ENCODE peak calls at places on chromosomes 6 and 20, in six cellular contexts. One of them, this sample, is unnamed.

GRCh38 chr20:53382263-53382844 is 211.3 kb downstream of the ZNF217 start:
- DNase-seq in stimulated activated CD4-positive, alpha-beta T cell treated with anti-CD3 and anti-CD28 coated beads, Interleukin-2, amount 100 ng/mL, for 48 hours: no peak
- DNase-seq in activated T-helper 2 cell treated with anti-CD3 and anti-CD28 coated beads, Interferon-gamma antibody, Interleukin-2, Interleukin-4, amounts not matched to agents 10 μg/mL and 5 μg/mL and 100 μg/mL, durations not matched to agents 14 hours and 24 hours and 36 hours: no peak
- DNase-seq in glutamatergic neuron: no peak
- DNase-seq in IMR-90: no peak
- DNase-seq in naive thymus-derived CD8-positive, alpha-beta T cell: no peak
- DNase-seq in this sample: no peak

GRCh38 chr6:35694462-35694861 is 5.7 kb upstream of the FKBP5 start:
- DNase-seq in stimulated activated CD4-positive, alpha-beta T cell treated with anti-CD3 and anti-CD28 coated beads, Interleukin-2, amount 100 ng/mL, for 48 hours: no peak
- DNase-seq in activated T-helper 2 cell treated with anti-CD3 and anti-CD28 coated beads, Interferon-gamma antibody, Interleukin-2, Interleukin-4, amounts not matched to agents 10 μg/mL and 5 μg/mL and 100 μg/mL, durations not matched to agents 14 hours and 24 hours and 36 hours: no peak
- DNase-seq in glutamatergic neuron: no peak
- DNase-seq in IMR-90: peak
- DNase-seq in naive thymus-derived CD8-positive, alpha-beta T cell: no peak
- DNase-seq in this sample: no peak

GRCh38 chr6:120675886-120676285 is 658.4 kb downstream of the TBC1D32 start:
- DNase-seq in stimulated activated CD4-positive, alpha-beta T cell treated with anti-CD3 and anti-CD28 coated beads, Interleukin-2, amount 100 ng/mL, for 48 hours: no peak
- DNase-seq in activated T-helper 2 cell treated with anti-CD3 and anti-CD28 coated beads, Interferon-gamma antibody, Interleukin-2, Interleukin-4, amounts not matched to agents 10 μg/mL and 5 μg/mL and 100 μg/mL, durations not matched to agents 14 hours and 24 hours and 36 hours: no peak
- DNase-seq in glutamatergic neuron: no peak
- DNase-seq in IMR-90: no peak
- DNase-seq in naive thymus-derived CD8-positive, alpha-beta T cell: no peak
- DNase-seq in this sample: no peak

GRCh38 chr20:20167704-20168103 is 115.4 kb downstream of the CFAP61 start:
- DNase-seq in stimulated activated CD4-positive, alpha-beta T cell treated with anti-CD3 and anti-CD28 coated beads, Interleukin-2, amount 100 ng/mL, for 48 hours: no peak
- DNase-seq in activated T-helper 2 cell treated with anti-CD3 and anti-CD28 coated beads, Interferon-gamma antibody, Interleukin-2, Interleukin-4, amounts not matched to agents 10 μg/mL and 5 μg/mL and 100 μg/mL, durations not matched to agents 14 hours and 24 hours and 36 hours: no peak
- DNase-seq in glutamatergic neuron: no peak
- DNase-seq in IMR-90: no peak
- DNase-seq in naive thymus-derived CD8-positive, alpha-beta T cell: no peak
- DNase-seq in this sample: no peak

GRCh38 chr6:55902796-55903195 is 27.4 kb upstream of the BMP5 start:
- DNase-seq in stimulated activated CD4-positive, alpha-beta T cell treated with anti-CD3 and anti-CD28 coated beads, Interleukin-2, amount 100 ng/mL, for 48 hours: no peak
- DNase-seq in activated T-helper 2 cell treated with anti-CD3 and anti-CD28 coated beads, Interferon-gamma antibody, Interleukin-2, Interleukin-4, amounts not matched to agents 10 μg/mL and 5 μg/mL and 100 μg/mL, durations not matched to agents 14 hours and 24 hours and 36 hours: no peak
- DNase-seq in glutamatergic neuron: no peak
- DNase-seq in IMR-90: peak
- DNase-seq in naive thymus-derived CD8-positive, alpha-beta T cell: no peak
- DNase-seq in this sample: no peak

GRCh38 chr6:109055771-109056235 is 38.8 kb downstream of the SESN1 start:
- DNase-seq in stimulated activated CD4-positive, alpha-beta T cell treated with anti-CD3 and anti-CD28 coated beads, Interleukin-2, amount 100 ng/mL, for 48 hours: no peak
- DNase-seq in activated T-helper 2 cell treated with anti-CD3 and anti-CD28 coated beads, Interferon-gamma antibody, Interleukin-2, Interleukin-4, amounts not matched to agents 10 μg/mL and 5 μg/mL and 100 μg/mL, durations not matched to agents 14 hours and 24 hours and 36 hours: no peak
- DNase-seq in glutamatergic neuron: no peak
- DNase-seq in IMR-90: peak
- DNase-seq in naive thymus-derived CD8-positive, alpha-beta T cell: no peak
- DNase-seq in this sample: no peak

GRCh38 chr6:2959909-2960719 is 11.3 kb downstream of the SERPINB6 start:
- DNase-seq in stimulated activated CD4-positive, alpha-beta T cell treated with anti-CD3 and anti-CD28 coated beads, Interleukin-2, amount 100 ng/mL, for 48 hours: no peak
- DNase-seq in activated T-helper 2 cell treated with anti-CD3 and anti-CD28 coated beads, Interferon-gamma antibody, Interleukin-2, Interleukin-4, amounts not matched to agents 10 μg/mL and 5 μg/mL and 100 μg/mL, durations not matched to agents 14 hours and 24 hours and 36 hours: no peak
- DNase-seq in glutamatergic neuron: no peak
- DNase-seq in IMR-90: peak
- DNase-seq in naive thymus-derived CD8-positive, alpha-beta T cell: no peak
- DNase-seq in this sample: no peak

GRCh38 chr6:21123485-21124436 is 469.8 kb upstream of the SOX4 start:
- DNase-seq in stimulated activated CD4-positive, alpha-beta T cell treated with anti-CD3 and anti-CD28 coated beads, Interleukin-2, amount 100 ng/mL, for 48 hours: no peak
- DNase-seq in activated T-helper 2 cell treated with anti-CD3 and anti-CD28 coated beads, Interferon-gamma antibody, Interleukin-2, Interleukin-4, amounts not matched to agents 10 μg/mL and 5 μg/mL and 100 μg/mL, durations not matched to agents 14 hours and 24 hours and 36 hours: no peak
- DNase-seq in glutamatergic neuron: no peak
- DNase-seq in IMR-90: no peak
- DNase-seq in naive thymus-derived CD8-positive, alpha-beta T cell: no peak
- DNase-seq in this sample: no peak

GRCh38 chr6:121443953-121444590 is 8.6 kb downstream of the GJA1 start:
- DNase-seq in stimulated activated CD4-positive, alpha-beta T cell treated with anti-CD3 and anti-CD28 coated beads, Interleukin-2, amount 100 ng/mL, for 48 hours: no peak
- DNase-seq in activated T-helper 2 cell treated with anti-CD3 and anti-CD28 coated beads, Interferon-gamma antibody, Interleukin-2, Interleukin-4, amounts not matched to agents 10 μg/mL and 5 μg/mL and 100 μg/mL, durations not matched to agents 14 hours and 24 hours and 36 hours: no peak
- DNase-seq in glutamatergic neuron: no peak
- DNase-seq in IMR-90: no peak
- DNase-seq in naive thymus-derived CD8-positive, alpha-beta T cell: no peak
- DNase-seq in this sample: no peak

GRCh38 chr20:33908351-33908750 is 85.4 kb upstream of the RALY start:
- DNase-seq in stimulated activated CD4-positive, alpha-beta T cell treated with anti-CD3 and anti-CD28 coated beads, Interleukin-2, amount 100 ng/mL, for 48 hours: no peak
- DNase-seq in activated T-helper 2 cell treated with anti-CD3 and anti-CD28 coated beads, Interferon-gamma antibody, Interleukin-2, Interleukin-4, amounts not matched to agents 10 μg/mL and 5 μg/mL and 100 μg/mL, durations not matched to agents 14 hours and 24 hours and 36 hours: no peak
- DNase-seq in glutamatergic neuron: peak
- DNase-seq in IMR-90: peak
- DNase-seq in naive thymus-derived CD8-positive, alpha-beta T cell: no peak
- DNase-seq in this sample: no peak

GRCh38 chr6:44151348-44152108 is 7.1 kb upstream of the CAPN11 start:
- DNase-seq in stimulated activated CD4-positive, alpha-beta T cell treated with anti-CD3 and anti-CD28 coated beads, Interleukin-2, amount 100 ng/mL, for 48 hours: peak
- DNase-seq in activated T-helper 2 cell treated with anti-CD3 and anti-CD28 coated beads, Interferon-gamma antibody, Interleukin-2, Interleukin-4, amounts not matched to agents 10 μg/mL and 5 μg/mL and 100 μg/mL, durations not matched to agents 14 hours and 24 hours and 36 hours: peak
- DNase-seq in glutamatergic neuron: peak
- DNase-seq in IMR-90: peak
- DNase-seq in naive thymus-derived CD8-positive, alpha-beta T cell: peak
- DNase-seq in this sample: peak

GRCh38 chr6:1620504-1621327 is 11.0 kb downstream of the FOXC1 start:
- DNase-seq in stimulated activated CD4-positive, alpha-beta T cell treated with anti-CD3 and anti-CD28 coated beads, Interleukin-2, amount 100 ng/mL, for 48 hours: no peak
- DNase-seq in activated T-helper 2 cell treated with anti-CD3 and anti-CD28 coated beads, Interferon-gamma antibody, Interleukin-2, Interleukin-4, amounts not matched to agents 10 μg/mL and 5 μg/mL and 100 μg/mL, durations not matched to agents 14 hours and 24 hours and 36 hours: no peak
- DNase-seq in glutamatergic neuron: no peak
- DNase-seq in IMR-90: no peak
- DNase-seq in naive thymus-derived CD8-positive, alpha-beta T cell: no peak
- DNase-seq in this sample: no peak

GRCh38 chr6:57306273-57306672 is 11.2 kb upstream of the PRIM2 start:
- DNase-seq in stimulated activated CD4-positive, alpha-beta T cell treated with anti-CD3 and anti-CD28 coated beads, Interleukin-2, amount 100 ng/mL, for 48 hours: no peak
- DNase-seq in activated T-helper 2 cell treated with anti-CD3 and anti-CD28 coated beads, Interferon-gamma antibody, Interleukin-2, Interleukin-4, amounts not matched to agents 10 μg/mL and 5 μg/mL and 100 μg/mL, durations not matched to agents 14 hours and 24 hours and 36 hours: no peak
- DNase-seq in glutamatergic neuron: no peak
- DNase-seq in IMR-90: no peak
- DNase-seq in naive thymus-derived CD8-positive, alpha-beta T cell: no peak
- DNase-seq in this sample: no peak

GRCh38 chr6:14831922-14832321 is 413.9 kb upstream of the JARID2 start:
- DNase-seq in stimulated activated CD4-positive, alpha-beta T cell treated with anti-CD3 and anti-CD28 coated beads, Interleukin-2, amount 100 ng/mL, for 48 hours: no peak
- DNase-seq in activated T-helper 2 cell treated with anti-CD3 and anti-CD28 coated beads, Interferon-gamma antibody, Interleukin-2, Interleukin-4, amounts not matched to agents 10 μg/mL and 5 μg/mL and 100 μg/mL, durations not matched to agents 14 hours and 24 hours and 36 hours: no peak
- DNase-seq in glutamatergic neuron: no peak
- DNase-seq in IMR-90: no peak
- DNase-seq in naive thymus-derived CD8-positive, alpha-beta T cell: no peak
- DNase-seq in this sample: no peak

GRCh38 chr6:12152023-12152960 is 137.9 kb upstream of the EDN1 start:
- DNase-seq in stimulated activated CD4-positive, alpha-beta T cell treated with anti-CD3 and anti-CD28 coated beads, Interleukin-2, amount 100 ng/mL, for 48 hours: no peak
- DNase-seq in activated T-helper 2 cell treated with anti-CD3 and anti-CD28 coated beads, Interferon-gamma antibody, Interleukin-2, Interleukin-4, amounts not matched to agents 10 μg/mL and 5 μg/mL and 100 μg/mL, durations not matched to agents 14 hours and 24 hours and 36 hours: no peak
- DNase-seq in glutamatergic neuron: no peak
- DNase-seq in IMR-90: no peak
- DNase-seq in naive thymus-derived CD8-positive, alpha-beta T cell: no peak
- DNase-seq in this sample: no peak

GRCh38 chr20:4820833-4821518 is 99.3 kb downstream of the PRND start:
- DNase-seq in stimulated activated CD4-positive, alpha-beta T cell treated with anti-CD3 and anti-CD28 coated beads, Interleukin-2, amount 100 ng/mL, for 48 hours: no peak
- DNase-seq in activated T-helper 2 cell treated with anti-CD3 and anti-CD28 coated beads, Interferon-gamma antibody, Interleukin-2, Interleukin-4, amounts not matched to agents 10 μg/mL and 5 μg/mL and 100 μg/mL, durations not matched to agents 14 hours and 24 hours and 36 hours: no peak
- DNase-seq in glutamatergic neuron: no peak
- DNase-seq in IMR-90: peak
- DNase-seq in naive thymus-derived CD8-positive, alpha-beta T cell: no peak
- DNase-seq in this sample: no peak

GRCh38 chr20:4811661-4812181 is 90.0 kb downstream of the PRND start:
- DNase-seq in stimulated activated CD4-positive, alpha-beta T cell treated with anti-CD3 and anti-CD28 coated beads, Interleukin-2, amount 100 ng/mL, for 48 hours: no peak
- DNase-seq in activated T-helper 2 cell treated with anti-CD3 and anti-CD28 coated beads, Interferon-gamma antibody, Interleukin-2, Interleukin-4, amounts not matched to agents 10 μg/mL and 5 μg/mL and 100 μg/mL, durations not matched to agents 14 hours and 24 hours and 36 hours: peak
- DNase-seq in glutamatergic neuron: no peak
- DNase-seq in IMR-90: no peak
- DNase-seq in naive thymus-derived CD8-positive, alpha-beta T cell: peak
- DNase-seq in this sample: peak

GRCh38 chr6:24780206-24780605 is 5.5 kb downstream of the GMNN start:
- DNase-seq in stimulated activated CD4-positive, alpha-beta T cell treated with anti-CD3 and anti-CD28 coated beads, Interleukin-2, amount 100 ng/mL, for 48 hours: no peak
- DNase-seq in activated T-helper 2 cell treated with anti-CD3 and anti-CD28 coated beads, Interferon-gamma antibody, Interleukin-2, Interleukin-4, amounts not matched to agents 10 μg/mL and 5 μg/mL and 100 μg/mL, durations not matched to agents 14 hours and 24 hours and 36 hours: no peak
- DNase-seq in glutamatergic neuron: no peak
- DNase-seq in IMR-90: peak
- DNase-seq in naive thymus-derived CD8-positive, alpha-beta T cell: no peak
- DNase-seq in this sample: no peak

GRCh38 chr6:155645328-155645727 is 189.7 kb upstream of the NOX3 start:
- DNase-seq in stimulated activated CD4-positive, alpha-beta T cell treated with anti-CD3 and anti-CD28 coated beads, Interleukin-2, amount 100 ng/mL, for 48 hours: no peak
- DNase-seq in activated T-helper 2 cell treated with anti-CD3 and anti-CD28 coated beads, Interferon-gamma antibody, Interleukin-2, Interleukin-4, amounts not matched to agents 10 μg/mL and 5 μg/mL and 100 μg/mL, durations not matched to agents 14 hours and 24 hours and 36 hours: no peak
- DNase-seq in glutamatergic neuron: no peak
- DNase-seq in IMR-90: peak
- DNase-seq in naive thymus-derived CD8-positive, alpha-beta T cell: no peak
- DNase-seq in this sample: no peak

GRCh38 chr6:139583420-139583819 is 209.0 kb upstream of the CITED2 start:
- DNase-seq in stimulated activated CD4-positive, alpha-beta T cell treated with anti-CD3 and anti-CD28 coated beads, Interleukin-2, amount 100 ng/mL, for 48 hours: no peak
- DNase-seq in activated T-helper 2 cell treated with anti-CD3 and anti-CD28 coated beads, Interferon-gamma antibody, Interleukin-2, Interleukin-4, amounts not matched to agents 10 μg/mL and 5 μg/mL and 100 μg/mL, durations not matched to agents 14 hours and 24 hours and 36 hours: no peak
- DNase-seq in glutamatergic neuron: no peak
- DNase-seq in IMR-90: peak
- DNase-seq in naive thymus-derived CD8-positive, alpha-beta T cell: no peak
- DNase-seq in this sample: no peak

GRCh38 chr6:43622541-43622940 is 6.5 kb downstream of the GTPBP2 start:
- DNase-seq in stimulated activated CD4-positive, alpha-beta T cell treated with anti-CD3 and anti-CD28 coated beads, Interleukin-2, amount 100 ng/mL, for 48 hours: no peak
- DNase-seq in activated T-helper 2 cell treated with anti-CD3 and anti-CD28 coated beads, Interferon-gamma antibody, Interleukin-2, Interleukin-4, amounts not matched to agents 10 μg/mL and 5 μg/mL and 100 μg/mL, durations not matched to agents 14 hours and 24 hours and 36 hours: no peak
- DNase-seq in glutamatergic neuron: no peak
- DNase-seq in IMR-90: no peak
- DNase-seq in naive thymus-derived CD8-positive, alpha-beta T cell: no peak
- DNase-seq in this sample: no peak

GRCh38 chr20:54011352-54011751 is 59.0 kb downstream of the BCAS1 start:
- DNase-seq in stimulated activated CD4-positive, alpha-beta T cell treated with anti-CD3 and anti-CD28 coated beads, Interleukin-2, amount 100 ng/mL, for 48 hours: no peak
- DNase-seq in activated T-helper 2 cell treated with anti-CD3 and anti-CD28 coated beads, Interferon-gamma antibody, Interleukin-2, Interleukin-4, amounts not matched to agents 10 μg/mL and 5 μg/mL and 100 μg/mL, durations not matched to agents 14 hours and 24 hours and 36 hours: no peak
- DNase-seq in glutamatergic neuron: no peak
- DNase-seq in IMR-90: no peak
- DNase-seq in naive thymus-derived CD8-positive, alpha-beta T cell: no peak
- DNase-seq in this sample: no peak

GRCh38 chr6:52858416-52858815 is 17.8 kb upstream of the GSTA5 start:
- DNase-seq in stimulated activated CD4-positive, alpha-beta T cell treated with anti-CD3 and anti-CD28 coated beads, Interleukin-2, amount 100 ng/mL, for 48 hours: no peak
- DNase-seq in activated T-helper 2 cell treated with anti-CD3 and anti-CD28 coated beads, Interferon-gamma antibody, Interleukin-2, Interleukin-4, amounts not matched to agents 10 μg/mL and 5 μg/mL and 100 μg/mL, durations not matched to agents 14 hours and 24 hours and 36 hours: no peak
- DNase-seq in glutamatergic neuron: no peak
- DNase-seq in IMR-90: no peak
- DNase-seq in naive thymus-derived CD8-positive, alpha-beta T cell: no peak
- DNase-seq in this sample: no peak

GRCh38 chr6:115753446-115753845 is 307.2 kb downstream of the FRK start:
- DNase-seq in stimulated activated CD4-positive, alpha-beta T cell treated with anti-CD3 and anti-CD28 coated beads, Interleukin-2, amount 100 ng/mL, for 48 hours: no peak
- DNase-seq in activated T-helper 2 cell treated with anti-CD3 and anti-CD28 coated beads, Interferon-gamma antibody, Interleukin-2, Interleukin-4, amounts not matched to agents 10 μg/mL and 5 μg/mL and 100 μg/mL, durations not matched to agents 14 hours and 24 hours and 36 hours: no peak
- DNase-seq in glutamatergic neuron: no peak
- DNase-seq in IMR-90: no peak
- DNase-seq in naive thymus-derived CD8-positive, alpha-beta T cell: no peak
- DNase-seq in this sample: no peak

GRCh38 chr6:127716425-127716930 is 139.5 kb downstream of the C6orf58 start:
- DNase-seq in stimulated activated CD4-positive, alpha-beta T cell treated with anti-CD3 and anti-CD28 coated beads, Interleukin-2, amount 100 ng/mL, for 48 hours: no peak
- DNase-seq in activated T-helper 2 cell treated with anti-CD3 and anti-CD28 coated beads, Interferon-gamma antibody, Interleukin-2, Interleukin-4, amounts not matched to agents 10 μg/mL and 5 μg/mL and 100 μg/mL, durations not matched to agents 14 hours and 24 hours and 36 hours: no peak
- DNase-seq in glutamatergic neuron: no peak
- DNase-seq in IMR-90: no peak
- DNase-seq in naive thymus-derived CD8-positive, alpha-beta T cell: no peak
- DNase-seq in this sample: no peak

GRCh38 chr20:36579996-36580545 is 6.7 kb downstream of the TGIF2 start:
- DNase-seq in stimulated activated CD4-positive, alpha-beta T cell treated with anti-CD3 and anti-CD28 coated beads, Interleukin-2, amount 100 ng/mL, for 48 hours: no peak
- DNase-seq in activated T-helper 2 cell treated with anti-CD3 and anti-CD28 coated beads, Interferon-gamma antibody, Interleukin-2, Interleukin-4, amounts not matched to agents 10 μg/mL and 5 μg/mL and 100 μg/mL, durations not matched to agents 14 hours and 24 hours and 36 hours: no peak
- DNase-seq in glutamatergic neuron: no peak
- DNase-seq in IMR-90: peak
- DNase-seq in naive thymus-derived CD8-positive, alpha-beta T cell: no peak
- DNase-seq in this sample: no peak

GRCh38 chr6:77715588-77715987 is 62.7 kb downstream of the MEI4 start:
- DNase-seq in stimulated activated CD4-positive, alpha-beta T cell treated with anti-CD3 and anti-CD28 coated beads, Interleukin-2, amount 100 ng/mL, for 48 hours: no peak
- DNase-seq in activated T-helper 2 cell treated with anti-CD3 and anti-CD28 coated beads, Interferon-gamma antibody, Interleukin-2, Interleukin-4, amounts not matched to agents 10 μg/mL and 5 μg/mL and 100 μg/mL, durations not matched to agents 14 hours and 24 hours and 36 hours: no peak
- DNase-seq in glutamatergic neuron: no peak
- DNase-seq in IMR-90: no peak
- DNase-seq in naive thymus-derived CD8-positive, alpha-beta T cell: no peak
- DNase-seq in this sample: no peak

GRCh38 chr6:167137881-167138280 is 15.0 kb downstream of the CCR6 start:
- DNase-seq in stimulated activated CD4-positive, alpha-beta T cell treated with anti-CD3 and anti-CD28 coated beads, Interleukin-2, amount 100 ng/mL, for 48 hours: no peak
- DNase-seq in activated T-helper 2 cell treated with anti-CD3 and anti-CD28 coated beads, Interferon-gamma antibody, Interleukin-2, Interleukin-4, amounts not matched to agents 10 μg/mL and 5 μg/mL and 100 μg/mL, durations not matched to agents 14 hours and 24 hours and 36 hours: no peak
- DNase-seq in glutamatergic neuron: no peak
- DNase-seq in IMR-90: no peak
- DNase-seq in naive thymus-derived CD8-positive, alpha-beta T cell: no peak
- DNase-seq in this sample: no peak

GRCh38 chr6:74277749-74278148 is 581.7 kb downstream of the CD109 start:
- DNase-seq in stimulated activated CD4-positive, alpha-beta T cell treated with anti-CD3 and anti-CD28 coated beads, Interleukin-2, amount 100 ng/mL, for 48 hours: no peak
- DNase-seq in activated T-helper 2 cell treated with anti-CD3 and anti-CD28 coated beads, Interferon-gamma antibody, Interleukin-2, Interleukin-4, amounts not matched to agents 10 μg/mL and 5 μg/mL and 100 μg/mL, durations not matched to agents 14 hours and 24 hours and 36 hours: no peak
- DNase-seq in glutamatergic neuron: no peak
- DNase-seq in IMR-90: peak
- DNase-seq in naive thymus-derived CD8-positive, alpha-beta T cell: no peak
- DNase-seq in this sample: no peak

GRCh38 chr6:129263117-129263516 is 380.2 kb downstream of the LAMA2 start:
- DNase-seq in stimulated activated CD4-positive, alpha-beta T cell treated with anti-CD3 and anti-CD28 coated beads, Interleukin-2, amount 100 ng/mL, for 48 hours: no peak
- DNase-seq in activated T-helper 2 cell treated with anti-CD3 and anti-CD28 coated beads, Interferon-gamma antibody, Interleukin-2, Interleukin-4, amounts not matched to agents 10 μg/mL and 5 μg/mL and 100 μg/mL, durations not matched to agents 14 hours and 24 hours and 36 hours: no peak
- DNase-seq in glutamatergic neuron: no peak
- DNase-seq in IMR-90: no peak
- DNase-seq in naive thymus-derived CD8-positive, alpha-beta T cell: no peak
- DNase-seq in this sample: no peak

GRCh38 chr6:131476362-131476761 is 96.7 kb upstream of the ARG1 start:
- DNase-seq in stimulated activated CD4-positive, alpha-beta T cell treated with anti-CD3 and anti-CD28 coated beads, Interleukin-2, amount 100 ng/mL, for 48 hours: no peak
- DNase-seq in activated T-helper 2 cell treated with anti-CD3 and anti-CD28 coated beads, Interferon-gamma antibody, Interleukin-2, Interleukin-4, amounts not matched to agents 10 μg/mL and 5 μg/mL and 100 μg/mL, durations not matched to agents 14 hours and 24 hours and 36 hours: no peak
- DNase-seq in glutamatergic neuron: no peak
- DNase-seq in IMR-90: no peak
- DNase-seq in naive thymus-derived CD8-positive, alpha-beta T cell: no peak
- DNase-seq in this sample: no peak

GRCh38 chr6:16824804-16825777 is 63.8 kb upstream of the ATXN1 start:
- DNase-seq in stimulated activated CD4-positive, alpha-beta T cell treated with anti-CD3 and anti-CD28 coated beads, Interleukin-2, amount 100 ng/mL, for 48 hours: no peak
- DNase-seq in activated T-helper 2 cell treated with anti-CD3 and anti-CD28 coated beads, Interferon-gamma antibody, Interleukin-2, Interleukin-4, amounts not matched to agents 10 μg/mL and 5 μg/mL and 100 μg/mL, durations not matched to agents 14 hours and 24 hours and 36 hours: no peak
- DNase-seq in glutamatergic neuron: no peak
- DNase-seq in IMR-90: no peak
- DNase-seq in naive thymus-derived CD8-positive, alpha-beta T cell: no peak
- DNase-seq in this sample: no peak

GRCh38 chr20:57899554-57899953 is 189.7 kb upstream of the PMEPA1 start:
- DNase-seq in stimulated activated CD4-positive, alpha-beta T cell treated with anti-CD3 and anti-CD28 coated beads, Interleukin-2, amount 100 ng/mL, for 48 hours: no peak
- DNase-seq in activated T-helper 2 cell treated with anti-CD3 and anti-CD28 coated beads, Interferon-gamma antibody, Interleukin-2, Interleukin-4, amounts not matched to agents 10 μg/mL and 5 μg/mL and 100 μg/mL, durations not matched to agents 14 hours and 24 hours and 36 hours: no peak
- DNase-seq in glutamatergic neuron: no peak
- DNase-seq in IMR-90: no peak
- DNase-seq in naive thymus-derived CD8-positive, alpha-beta T cell: no peak
- DNase-seq in this sample: no peak

GRCh38 chr6:134477991-134478635 is 160.2 kb upstream of the SGK1 start:
- DNase-seq in stimulated activated CD4-positive, alpha-beta T cell treated with anti-CD3 and anti-CD28 coated beads, Interleukin-2, amount 100 ng/mL, for 48 hours: no peak
- DNase-seq in activated T-helper 2 cell treated with anti-CD3 and anti-CD28 coated beads, Interferon-gamma antibody, Interleukin-2, Interleukin-4, amounts not matched to agents 10 μg/mL and 5 μg/mL and 100 μg/mL, durations not matched to agents 14 hours and 24 hours and 36 hours: no peak
- DNase-seq in glutamatergic neuron: no peak
- DNase-seq in IMR-90: peak
- DNase-seq in naive thymus-derived CD8-positive, alpha-beta T cell: no peak
- DNase-seq in this sample: no peak

This sample was measured in CD8-positive, alpha-beta memory T cell.